ENCODE peak calls at places on chromosomes 5 and 9, in nine cellular contexts. R, Z, B, P, S, Y, J, C and N are unnamed samples.

GRCh38 chr5:91176288-91177016 is 206.7 kb downstream of the ARRDC3 start:
- DNase-seq in R (no peak), Z (no peak), B (no peak), P (no peak), S (no peak), Y (peak), J (no peak), C (no peak), N (no peak)

GRCh38 chr5:72246954-72247442 is 73.0 kb downstream of the MRPS27 start:
- DNase-seq in R (no peak), Z (no peak), B (no peak), P (no peak), S (no peak), Y (peak), J (no peak), C (no peak), N (no peak)

GRCh38 chr9:92010705-92011536 is 60.9 kb upstream of the ROR2 start:
- DNase-seq in R (no peak), Z (no peak), B (no peak), P (no peak), S (no peak), Y (no peak), J (no peak), C (no peak), N (no peak)

GRCh38 chr9:137878146-137878941 is 762 bp downstream of the CACNA1B start:
- DNase-seq in R (no peak), Z (peak), B (peak), P (no peak), S (no peak), Y (peak), J (peak), C (peak), N (no peak)

GRCh38 chr9:125759812-125760134 is 12.6 kb downstream of the PBX3 start:
- DNase-seq in R (no peak), Z (no peak), B (peak), P (no peak), S (no peak), Y (peak), J (no peak), C (no peak), N (no peak)

GRCh38 chr9:87850405-87850804 is 32.3 kb upstream of the SPATA31E1 start:
- DNase-seq in R (no peak), Z (peak), B (no peak), P (no peak), S (no peak), Y (peak), J (peak), C (no peak), N (no peak)

GRCh38 chr9:2622361-2623045 is 916 bp downstream of the VLDLR start:
- DNase-seq in R (no peak), Z (peak), B (peak), P (no peak), S (no peak), Y (peak), J (peak), C (peak), N (no peak)

GRCh38 chr9:123260340-123260739 is 8.0 kb downstream of the STRBP start:
- DNase-seq in R (no peak), Z (no peak), B (no peak), P (no peak), S (no peak), Y (no peak), J (no peak), C (no peak), N (no peak)

GRCh38 chr5:159953609-159954008 is 37.3 kb downstream of the ADRA1B start:
- DNase-seq in R (no peak), Z (no peak), B (no peak), P (no peak), S (no peak), Y (no peak), J (no peak), C (no peak), N (no peak)

GRCh38 chr5:159864885-159865622 is 51.2 kb upstream of the ADRA1B start:
- DNase-seq in R (no peak), Z (no peak), B (no peak), P (no peak), S (no peak), Y (no peak), J (no peak), C (no peak), N (no peak)

GRCh38 chr5:92641031-92641962 is 939.7 kb downstream of the NR2F1-AS1 start:
- DNase-seq in R (peak), Z (peak), B (peak), P (no peak), S (peak), Y (peak), J (no peak), C (no peak), N (peak)

GRCh38 chr5:162752612-162753011 is 684.8 kb upstream of the CCNG1 start:
- DNase-seq in R (no peak), Z (no peak), B (no peak), P (no peak), S (no peak), Y (no peak), J (no peak), C (no peak), N (no peak)

GRCh38 chr9:110103257-110103656 is 104.7 kb downstream of the C9orf152 start:
- DNase-seq in R (no peak), Z (no peak), B (no peak), P (no peak), S (no peak), Y (no peak), J (no peak), C (no peak), N (no peak)

GRCh38 chr9:98326402-98327248 is 71.2 kb upstream of the TBC1D2 start:
- DNase-seq in R (no peak), Z (no peak), B (no peak), P (no peak), S (no peak), Y (no peak), J (no peak), C (no peak), N (no peak)

GRCh38 chr5:36669015-36669651 is 62.7 kb downstream of the SLC1A3 start:
- DNase-seq in R (no peak), Z (no peak), B (no peak), P (no peak), S (no peak), Y (no peak), J (no peak), C (no peak), N (no peak)

GRCh38 chr9:131613346-131613745 is 68.0 kb downstream of the PRRT1B start:
- DNase-seq in R (no peak), Z (no peak), B (no peak), P (no peak), S (no peak), Y (no peak), J (no peak), C (no peak), N (no peak)

GRCh38 chr9:100150209-100150608 is 51.2 kb downstream of the INVS start:
- DNase-seq in R (no peak), Z (no peak), B (peak), P (no peak), S (no peak), Y (peak), J (no peak), C (no peak), N (peak)

GRCh38 chr5:1180096-1180495 is 21.3 kb upstream of the SLC6A19 start:
- DNase-seq in R (no peak), Z (no peak), B (no peak), P (no peak), S (no peak), Y (no peak), J (no peak), C (no peak), N (no peak)

GRCh38 chr9:93262537-93263310 is 78.8 kb downstream of the WNK2 start:
- DNase-seq in R (peak), Z (no peak), B (peak), P (no peak), S (no peak), Y (no peak), J (peak), C (peak), N (no peak)

GRCh38 chr9:34957492-34958410 is at the start of gene PHF24:
- DNase-seq in R (no peak), Z (peak), B (peak), P (no peak), S (no peak), Y (peak), J (peak), C (no peak), N (no peak)

GRCh38 chr9:128986671-128987070 is 39.2 kb downstream of the NUP188 start:
- DNase-seq in R (no peak), Z (no peak), B (no peak), P (no peak), S (no peak), Y (no peak), J (no peak), C (no peak), N (no peak)

GRCh38 chr5:127754259-127754658 is 51.1 kb downstream of the CCDC192 start:
- DNase-seq in R (peak), Z (peak), B (no peak), P (no peak), S (no peak), Y (peak), J (no peak), C (no peak), N (no peak)

GRCh38 chr5:145941677-145942130 is 5.3 kb downstream of the SH3RF2 start:
- DNase-seq in R (no peak), Z (no peak), B (no peak), P (no peak), S (no peak), Y (no peak), J (no peak), C (no peak), N (no peak)

GRCh38 chr5:119290161-119290569 is 65.7 kb upstream of the TNFAIP8 start:
- DNase-seq in R (no peak), Z (no peak), B (no peak), P (no peak), S (no peak), Y (no peak), J (no peak), C (no peak), N (no peak)

GRCh38 chr5:172872997-172873491 is 39.0 kb downstream of the ERGIC1 start:
- DNase-seq in R (no peak), Z (peak), B (no peak), P (no peak), S (no peak), Y (peak), J (no peak), C (no peak), N (no peak)

GRCh38 chr5:17228833-17229291 is 11.4 kb downstream of the BASP1 start:
- DNase-seq in R (peak), Z (peak), B (no peak), P (no peak), S (no peak), Y (peak), J (no peak), C (no peak), N (no peak)

GRCh38 chr5:169873642-169874041 is 106.7 kb downstream of the INSYN2B start:
- DNase-seq in R (no peak), Z (no peak), B (no peak), P (no peak), S (no peak), Y (no peak), J (no peak), C (no peak), N (no peak)

GRCh38 chr5:160852049-160852448 is at the start of gene ATP10B:
- DNase-seq in R (no peak), Z (no peak), B (no peak), P (no peak), S (no peak), Y (no peak), J (no peak), C (no peak), N (no peak)

GRCh38 chr9:89489548-89490527 is 8.1 kb downstream of the SEMA4D start:
- DNase-seq in R (no peak), Z (no peak), B (no peak), P (no peak), S (no peak), Y (no peak), J (peak), C (no peak), N (no peak)

GRCh38 chr5:177183142-177183541 is 49.6 kb downstream of the NSD1 start:
- DNase-seq in R (no peak), Z (no peak), B (no peak), P (no peak), S (no peak), Y (no peak), J (no peak), C (no peak), N (no peak)

GRCh38 chr9:106929471-106930198 is 66.7 kb downstream of the ZNF462 start:
- DNase-seq in R (no peak), Z (peak), B (no peak), P (no peak), S (no peak), Y (no peak), J (no peak), C (no peak), N (no peak)

GRCh38 chr9:123928471-123929176 is 1.3 kb downstream of the DENND1A start:
- DNase-seq in R (no peak), Z (peak), B (no peak), P (no peak), S (peak), Y (peak), J (no peak), C (no peak), N (no peak)

GRCh38 chr9:102669220-102669619 is 325.9 kb upstream of the CYLC2 start:
- DNase-seq in R (no peak), Z (no peak), B (no peak), P (no peak), S (no peak), Y (no peak), J (no peak), C (no peak), N (no peak)

GRCh38 chr9:124215956-124216355 is 41.8 kb upstream of the NEK6 start:
- DNase-seq in R (no peak), Z (no peak), B (no peak), P (no peak), S (no peak), Y (no peak), J (no peak), C (no peak), N (no peak)